ENCODE peak calls at places on chromosomes 1 and 21, in four cellular contexts. Z, Y, S and A are unnamed samples.
A peak's percentile ranks its signal among the peaks of the same experiment; 100 is the strongest.

GRCh38 chr21:31372176-31372765 is 28.2 kb upstream of the TIAM1 start:
- DNase-seq in Z (no peak), Y (no peak), S (no peak), A (no peak)

GRCh38 chr1:41791667-41792484 is 126.8 kb downstream of the HIVEP3 start:
- DNase-seq in Y (no peak), Z (no peak), S (no peak), A (no peak)

GRCh38 chr1:212987702-212988322 is 27.9 kb downstream of the ANGEL2 start:
- DNase-seq in S (peak; percentile 25), Z (no peak), Y (peak; percentile 62), A (peak; percentile 55)

GRCh38 chr1:16484931-16485330 is 29.2 kb downstream of the RNU1-1 start:
- DNase-seq in Y (no peak), S (no peak), Z (no peak), A (no peak)

GRCh38 chr21:35504277-35504676 is 455.2 kb upstream of the RUNX1 start:
- DNase-seq in Y (no peak), Z (no peak), S (no peak), A (no peak)

GRCh38 chr1:58874757-58875755 is 91.2 kb upstream of the JUN start:
- DNase-seq in S (peak; percentile 76), Y (no peak), Z (peak; percentile 82), A (peak; percentile 33)

GRCh38 chr21:36113647-36114428 is 21.0 kb upstream of the CBR3 start:
- DNase-seq in S (no peak), Y (no peak), Z (no peak), A (no peak)

GRCh38 chr1:192866224-192866868 is 57.5 kb downstream of the RGS2 start:
- DNase-seq in Y (no peak), Z (no peak), S (no peak), A (no peak)

GRCh38 chr1:19651141-19651737 is 7.1 kb downstream of the NBL1 start:
- DNase-seq in Z (peak; percentile 75), Y (peak; percentile 59), S (peak; percentile 84), A (no peak)

GRCh38 chr1:42745851-42746250 is 5.8 kb upstream of the CLDN19 start:
- DNase-seq in Z (no peak), S (no peak), Y (peak; percentile 70), A (no peak)

GRCh38 chr1:89512996-89513395 is 11.6 kb upstream of the LRRC8B start:
- DNase-seq in Y (no peak), S (no peak), Z (no peak), A (no peak)

GRCh38 chr21:29340228-29340627 is 41.5 kb downstream of the BACH1 start:
- DNase-seq in Y (no peak), S (no peak), Z (no peak), A (no peak)

GRCh38 chr1:218476385-218476784 is 131.2 kb downstream of the TGFB2 start:
- DNase-seq in Z (no peak), S (peak; percentile 61), Y (peak; percentile 97), A (no peak)

GRCh38 chr1:10210841-10211804 is 753 bp downstream of the KIF1B start:
- DNase-seq in Y (peak; percentile 87), Z (peak; percentile 82), S (peak; percentile 88), A (peak; percentile 95)

GRCh38 chr21:31543191-31543590 is 116.3 kb upstream of the SOD1 start:
- DNase-seq in S (no peak), Z (no peak), Y (no peak), A (peak; percentile 70)

GRCh38 chr1:192927496-192927895 is 118.7 kb downstream of the RGS2 start:
- DNase-seq in S (no peak), Z (no peak), Y (no peak), A (no peak)

GRCh38 chr1:115218034-115218405 is 120.0 kb downstream of the NGF start:
- DNase-seq in S (no peak), Y (no peak), Z (no peak), A (no peak)